ENCODE peak calls at places on chromosomes 16 and 17, in five cellular contexts. One of them, this sample, is unnamed.

GRCh38 chr17:78960945-78961344 is 18.8 kb downstream of the LGALS3BP start:
- DNase-seq in left ventricle myocardium inferior: peak; percentile 48
- DNase-seq in Caki2: no peak
- DNase-seq in stimulated activated CD4-positive, alpha-beta T cell treated with anti-CD3 and anti-CD28 coated beads, Interleukin-4, amount 100 ng/mL, for 4 hours: no peak
- DNase-seq in NCI-H1105: no peak
- DNase-seq in this sample: no peak

GRCh38 chr17:38657824-38658740 is 16.7 kb downstream of the EPOP start:
- DNase-seq in left ventricle myocardium inferior: no peak
- DNase-seq in Caki2: no peak
- DNase-seq in stimulated activated CD4-positive, alpha-beta T cell treated with anti-CD3 and anti-CD28 coated beads, Interleukin-4, amount 100 ng/mL, for 4 hours: no peak
- DNase-seq in NCI-H1105: no peak
- DNase-seq in this sample: no peak

GRCh38 chr16:12868788-12869187 is 32.6 kb upstream of the SHISA9 start:
- DNase-seq in left ventricle myocardium inferior: no peak
- DNase-seq in Caki2: no peak
- DNase-seq in stimulated activated CD4-positive, alpha-beta T cell treated with anti-CD3 and anti-CD28 coated beads, Interleukin-4, amount 100 ng/mL, for 4 hours: no peak
- DNase-seq in NCI-H1105: no peak
- DNase-seq in this sample: no peak

GRCh38 chr17:58006563-58006923 is 503 bp downstream of the SRSF1 start:
- DNase-seq in left ventricle myocardium inferior: peak; percentile 75
- DNase-seq in Caki2: peak; percentile 71
- DNase-seq in stimulated activated CD4-positive, alpha-beta T cell treated with anti-CD3 and anti-CD28 coated beads, Interleukin-4, amount 100 ng/mL, for 4 hours: peak; percentile 70
- DNase-seq in NCI-H1105: peak; percentile 65
- DNase-seq in this sample: peak; percentile 32

GRCh38 chr17:79028496-79029326 is 4.7 kb downstream of the C1QTNF1 start:
- DNase-seq in left ventricle myocardium inferior: no peak
- DNase-seq in Caki2: peak; percentile 60
- DNase-seq in stimulated activated CD4-positive, alpha-beta T cell treated with anti-CD3 and anti-CD28 coated beads, Interleukin-4, amount 100 ng/mL, for 4 hours: no peak
- DNase-seq in NCI-H1105: no peak
- DNase-seq in this sample: no peak

GRCh38 chr17:67056746-67057490 is 12.6 kb downstream of the CACNG1 start:
- DNase-seq in left ventricle myocardium inferior: no peak
- DNase-seq in Caki2: no peak
- DNase-seq in stimulated activated CD4-positive, alpha-beta T cell treated with anti-CD3 and anti-CD28 coated beads, Interleukin-4, amount 100 ng/mL, for 4 hours: no peak
- DNase-seq in NCI-H1105: no peak
- DNase-seq in this sample: no peak

GRCh38 chr16:87762071-87762571 is 3.7 kb downstream of the KLHDC4 start:
- DNase-seq in left ventricle myocardium inferior: no peak
- DNase-seq in Caki2: no peak
- DNase-seq in stimulated activated CD4-positive, alpha-beta T cell treated with anti-CD3 and anti-CD28 coated beads, Interleukin-4, amount 100 ng/mL, for 4 hours: no peak
- DNase-seq in NCI-H1105: no peak
- DNase-seq in this sample: no peak

GRCh38 chr17:74243013-74243755 is 29.8 kb downstream of the TTYH2 start:
- DNase-seq in left ventricle myocardium inferior: peak; percentile 75
- DNase-seq in Caki2: no peak
- DNase-seq in stimulated activated CD4-positive, alpha-beta T cell treated with anti-CD3 and anti-CD28 coated beads, Interleukin-4, amount 100 ng/mL, for 4 hours: no peak
- DNase-seq in NCI-H1105: no peak
- DNase-seq in this sample: no peak

GRCh38 chr17:8210761-8211458 is 535 bp upstream of the AURKB start:
- DNase-seq in left ventricle myocardium inferior: no peak
- DNase-seq in Caki2: no peak
- DNase-seq in stimulated activated CD4-positive, alpha-beta T cell treated with anti-CD3 and anti-CD28 coated beads, Interleukin-4, amount 100 ng/mL, for 4 hours: no peak
- DNase-seq in NCI-H1105: no peak
- DNase-seq in this sample: no peak

GRCh38 chr17:69978056-69978646 is 96.9 kb upstream of the KCNJ16 start:
- DNase-seq in left ventricle myocardium inferior: no peak
- DNase-seq in Caki2: no peak
- DNase-seq in stimulated activated CD4-positive, alpha-beta T cell treated with anti-CD3 and anti-CD28 coated beads, Interleukin-4, amount 100 ng/mL, for 4 hours: no peak
- DNase-seq in NCI-H1105: no peak
- DNase-seq in this sample: no peak

GRCh38 chr16:19196871-19197270 is 28.8 kb downstream of the SYT17 start:
- DNase-seq in left ventricle myocardium inferior: no peak
- DNase-seq in Caki2: no peak
- DNase-seq in stimulated activated CD4-positive, alpha-beta T cell treated with anti-CD3 and anti-CD28 coated beads, Interleukin-4, amount 100 ng/mL, for 4 hours: no peak
- DNase-seq in NCI-H1105: peak; percentile 69
- DNase-seq in this sample: no peak

GRCh38 chr17:74148901-74149596 is 54.4 kb upstream of the RPL38 start:
- DNase-seq in left ventricle myocardium inferior: no peak
- DNase-seq in Caki2: no peak
- DNase-seq in stimulated activated CD4-positive, alpha-beta T cell treated with anti-CD3 and anti-CD28 coated beads, Interleukin-4, amount 100 ng/mL, for 4 hours: no peak
- DNase-seq in NCI-H1105: no peak
- DNase-seq in this sample: no peak

GRCh38 chr16:55754056-55754455 is 78.8 kb downstream of the CES1 start:
- DNase-seq in left ventricle myocardium inferior: no peak
- DNase-seq in Caki2: no peak
- DNase-seq in stimulated activated CD4-positive, alpha-beta T cell treated with anti-CD3 and anti-CD28 coated beads, Interleukin-4, amount 100 ng/mL, for 4 hours: no peak
- DNase-seq in NCI-H1105: no peak
- DNase-seq in this sample: no peak

GRCh38 chr16:89256651-89257254 is 39.2 kb downstream of the ZNF778 start:
- DNase-seq in left ventricle myocardium inferior: peak; percentile 24
- DNase-seq in Caki2: peak; percentile 69
- DNase-seq in stimulated activated CD4-positive, alpha-beta T cell treated with anti-CD3 and anti-CD28 coated beads, Interleukin-4, amount 100 ng/mL, for 4 hours: peak; percentile 77
- DNase-seq in NCI-H1105: no peak
- DNase-seq in this sample: no peak

GRCh38 chr16:81319221-81319912 is 4.6 kb downstream of the GAN start:
- DNase-seq in left ventricle myocardium inferior: no peak
- DNase-seq in Caki2: peak; percentile 47
- DNase-seq in stimulated activated CD4-positive, alpha-beta T cell treated with anti-CD3 and anti-CD28 coated beads, Interleukin-4, amount 100 ng/mL, for 4 hours: no peak
- DNase-seq in NCI-H1105: no peak
- DNase-seq in this sample: no peak